ENCODE peak calls at places on chromosomes 11 and 22, in six cellular contexts. One of them, this sample, is unnamed.

GRCh38 chr22:26823966-26824365 is 166.6 kb downstream of the MIAT start:
- DNase-seq in K562: no peak
- DNase-seq in SK-N-SH: no peak
- DNase-seq in GM12878: no peak
- DNase-seq in HepG2: no peak
- DNase-seq in H1: no peak
- DNase-seq in this sample: no peak

GRCh38 chr11:114166897-114167323 is 107.4 kb downstream of the ZBTB16 start:
- DNase-seq in SK-N-SH: no peak
- DNase-seq in HepG2: no peak
- DNase-seq in K562: no peak
- DNase-seq in H1: no peak
- DNase-seq in GM12878: no peak
- DNase-seq in this sample: no peak

GRCh38 chr11:134670961-134671370 is 258.9 kb upstream of the B3GAT1 start:
- DNase-seq in SK-N-SH: no peak
- DNase-seq in H1: no peak
- DNase-seq in GM12878: no peak
- DNase-seq in HepG2: no peak
- DNase-seq in K562: no peak
- DNase-seq in this sample: no peak

GRCh38 chr22:30015846-30016245 is 64.4 kb upstream of the HORMAD2 start:
- DNase-seq in H1: no peak
- DNase-seq in SK-N-SH: no peak
- DNase-seq in K562: no peak
- DNase-seq in HepG2: no peak
- DNase-seq in GM12878: no peak
- DNase-seq in this sample: no peak

GRCh38 chr22:49826603-49827306 is 918 bp downstream of the BRD1 start:
- DNase-seq in SK-N-SH: peak
- DNase-seq in GM12878: no peak
- DNase-seq in HepG2: no peak
- DNase-seq in H1: no peak
- DNase-seq in K562: no peak
- DNase-seq in this sample: no peak

GRCh38 chr22:50184004-50184461 is 1.7 kb upstream of the TRABD start:
- DNase-seq in H1: no peak
- DNase-seq in GM12878: no peak
- DNase-seq in HepG2: peak
- DNase-seq in K562: no peak
- DNase-seq in SK-N-SH: no peak
- DNase-seq in this sample: peak

GRCh38 chr11:123797065-123797940 is 8.8 kb downstream of the OR6M1 start:
- DNase-seq in K562: no peak
- DNase-seq in HepG2: no peak
- DNase-seq in GM12878: no peak
- DNase-seq in H1: no peak
- DNase-seq in SK-N-SH: no peak
- DNase-seq in this sample: no peak

GRCh38 chr11:122656631-122657101 is 1.1 kb downstream of the UBASH3B start:
- DNase-seq in GM12878: no peak
- DNase-seq in K562: no peak
- DNase-seq in HepG2: no peak
- DNase-seq in H1: no peak
- DNase-seq in SK-N-SH: no peak
- DNase-seq in this sample: no peak

GRCh38 chr11:91158901-91159537 is 936.2 kb upstream of the CHORDC1 start:
- DNase-seq in H1: no peak
- DNase-seq in SK-N-SH: no peak
- DNase-seq in HepG2: no peak
- DNase-seq in K562: no peak
- DNase-seq in GM12878: no peak
- DNase-seq in this sample: no peak

GRCh38 chr11:29527391-29527936 is 489.4 kb downstream of the KCNA4 start:
- DNase-seq in HepG2: peak
- DNase-seq in K562: no peak
- DNase-seq in GM12878: no peak
- DNase-seq in SK-N-SH: no peak
- DNase-seq in H1: no peak
- DNase-seq in this sample: peak

GRCh38 chr22:22213231-22213630 is 31.4 kb upstream of the VPREB1 start:
- DNase-seq in HepG2: no peak
- DNase-seq in GM12878: no peak
- DNase-seq in SK-N-SH: no peak
- DNase-seq in K562: peak
- DNase-seq in H1: no peak
- DNase-seq in this sample: no peak

GRCh38 chr22:30104501-30105156 is 24.4 kb downstream of the HORMAD2 start:
- DNase-seq in K562: no peak
- DNase-seq in GM12878: no peak
- DNase-seq in H1: no peak
- DNase-seq in SK-N-SH: no peak
- DNase-seq in HepG2: no peak
- DNase-seq in this sample: no peak

GRCh38 chr11:126949066-126949945 is 51.3 kb downstream of the KIRREL3 start:
- DNase-seq in GM12878: no peak
- DNase-seq in HepG2: no peak
- DNase-seq in SK-N-SH: no peak
- DNase-seq in K562: no peak
- DNase-seq in H1: no peak
- DNase-seq in this sample: no peak

GRCh38 chr11:58199271-58199670 is 4.7 kb downstream of the OR1S2 start:
- DNase-seq in GM12878: no peak
- DNase-seq in SK-N-SH: no peak
- DNase-seq in HepG2: no peak
- DNase-seq in H1: no peak
- DNase-seq in K562: no peak
- DNase-seq in this sample: no peak

GRCh38 chr11:48025293-48025982 is 45.1 kb downstream of the PTPRJ start:
- DNase-seq in SK-N-SH: no peak
- DNase-seq in K562: no peak
- DNase-seq in H1: no peak
- DNase-seq in GM12878: no peak
- DNase-seq in HepG2: no peak
- DNase-seq in this sample: no peak

GRCh38 chr11:21814169-21814568 is 378.7 kb upstream of the ANO5 start:
- DNase-seq in HepG2: peak
- DNase-seq in SK-N-SH: no peak
- DNase-seq in H1: no peak
- DNase-seq in GM12878: no peak
- DNase-seq in K562: no peak
- DNase-seq in this sample: no peak

DNA sequence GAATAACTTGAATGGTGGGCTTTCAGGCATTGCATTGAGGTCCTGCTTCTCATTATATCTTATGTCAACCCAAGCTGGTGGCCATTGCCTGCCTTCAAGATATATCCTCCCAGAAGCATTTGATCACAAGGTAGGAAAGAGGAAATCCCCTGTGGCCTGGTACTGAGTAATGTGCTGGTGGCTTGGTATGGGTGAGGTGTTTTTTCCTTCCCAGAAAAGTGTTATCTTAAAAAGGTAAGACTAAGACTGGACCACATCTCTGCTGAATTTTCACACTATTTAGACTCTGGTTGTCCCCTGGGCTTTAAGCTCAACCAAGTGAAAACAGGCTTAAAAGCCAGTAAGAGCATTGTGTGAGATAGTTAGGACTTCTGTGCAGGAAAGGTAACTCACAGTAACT is 3.7 kb downstream of the INSC start:
- DNase-seq in HepG2: no peak
- DNase-seq in K562: no peak
- DNase-seq in SK-N-SH: no peak
- DNase-seq in H1: no peak
- DNase-seq in GM12878: peak
- DNase-seq in this sample: no peak
- TF ChIP-seq GABPA in HepG2: no peak
- TF ChIP-seq GABPA in K562: no peak
- TF ChIP-seq GABPA in SK-N-SH: no peak
- TF ChIP-seq GABPA in H1: no peak
- TF ChIP-seq GABPA in GM12878: no peak
- TF ChIP-seq GABPA in this sample: no peak

DNA sequence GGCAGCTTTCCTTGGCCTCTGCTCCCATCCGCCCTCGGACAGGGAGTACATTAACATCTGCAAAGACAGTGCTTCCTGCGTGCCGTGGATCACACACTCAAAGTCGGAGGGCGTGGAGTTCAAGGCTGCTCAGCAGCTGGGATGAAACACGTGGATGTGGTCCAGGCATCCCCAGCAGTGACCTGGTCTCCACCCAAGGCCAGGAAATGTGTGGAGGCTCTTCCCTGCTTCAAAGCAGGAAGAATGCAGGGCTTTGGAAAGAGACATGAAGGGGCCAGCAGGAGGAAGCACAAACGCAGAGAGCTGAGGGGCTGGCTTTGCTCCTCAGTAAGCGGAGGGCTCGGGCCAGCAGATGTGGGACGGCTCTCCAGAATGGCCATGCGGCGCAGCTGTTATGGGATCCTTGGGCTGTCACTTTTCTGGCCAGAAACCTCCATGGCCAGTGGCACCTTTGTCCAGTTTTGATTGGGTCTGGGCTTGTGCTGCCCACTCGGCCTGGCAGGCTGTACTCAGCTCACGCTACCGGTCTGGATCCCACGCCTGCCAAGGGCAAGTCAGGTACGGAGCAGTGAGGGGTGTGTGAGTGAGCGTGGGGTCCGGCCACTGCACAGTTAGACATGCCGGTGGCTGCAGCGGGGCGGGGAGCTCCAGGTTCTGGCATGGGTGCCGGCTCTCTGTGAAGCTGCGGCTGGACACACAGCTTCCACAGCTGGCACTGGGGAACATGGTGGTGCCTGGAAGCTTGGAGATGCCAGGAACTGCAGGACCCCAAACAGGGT is 438.0 kb downstream of the TBC1D22A start:
- DNase-seq in HepG2: no peak
- DNase-seq in K562: no peak
- DNase-seq in H1: no peak
- DNase-seq in GM12878: no peak
- DNase-seq in SK-N-SH: no peak
- DNase-seq in this sample: no peak
- TF ChIP-seq GABPA in HepG2: no peak
- TF ChIP-seq GABPA in K562: no peak
- TF ChIP-seq GABPA in H1: no peak
- TF ChIP-seq GABPA in GM12878: no peak
- TF ChIP-seq GABPA in SK-N-SH: no peak
- TF ChIP-seq GABPA in this sample: no peak

GRCh38 chr22:48241658-48242057 is 1479.2 kb downstream of the TBC1D22A start:
- DNase-seq in H1: no peak
- DNase-seq in SK-N-SH: no peak
- DNase-seq in GM12878: peak
- DNase-seq in K562: no peak
- DNase-seq in HepG2: no peak
- DNase-seq in this sample: no peak
- TF ChIP-seq GABPA in H1: no peak
- TF ChIP-seq GABPA in SK-N-SH: no peak
- TF ChIP-seq GABPA in GM12878: no peak
- TF ChIP-seq GABPA in K562: no peak
- TF ChIP-seq GABPA in HepG2: no peak
- TF ChIP-seq GABPA in this sample: no peak

GRCh38 chr11:128406365-128406706 is 181.0 kb downstream of the ETS1 start:
- DNase-seq in GM12878: no peak
- DNase-seq in K562: no peak
- DNase-seq in SK-N-SH: no peak
- DNase-seq in HepG2: no peak
- DNase-seq in H1: no peak
- DNase-seq in this sample: no peak

GRCh38 chr11:128407962-128408361 is 179.4 kb downstream of the ETS1 start:
- DNase-seq in H1: no peak
- DNase-seq in GM12878: no peak
- DNase-seq in K562: no peak
- DNase-seq in SK-N-SH: no peak
- DNase-seq in HepG2: no peak
- DNase-seq in this sample: no peak

GRCh38 chr11:128411812-128412211 is 175.5 kb downstream of the ETS1 start:
- DNase-seq in SK-N-SH: no peak
- DNase-seq in GM12878: no peak
- DNase-seq in K562: no peak
- DNase-seq in H1: no peak
- DNase-seq in HepG2: no peak
- DNase-seq in this sample: no peak

GRCh38 chr11:128411149-128411548 is 176.2 kb downstream of the ETS1 start:
- DNase-seq in K562: no peak
- DNase-seq in SK-N-SH: no peak
- DNase-seq in H1: no peak
- DNase-seq in HepG2: no peak
- DNase-seq in GM12878: no peak
- DNase-seq in this sample: no peak

GRCh38 chr11:128409476-128409875 is 177.9 kb downstream of the ETS1 start:
- DNase-seq in SK-N-SH: no peak
- DNase-seq in GM12878: no peak
- DNase-seq in K562: no peak
- DNase-seq in H1: no peak
- DNase-seq in HepG2: no peak
- DNase-seq in this sample: no peak
- TF ChIP-seq GABPA in SK-N-SH: no peak
- TF ChIP-seq GABPA in GM12878: no peak
- TF ChIP-seq GABPA in K562: no peak
- TF ChIP-seq GABPA in H1: no peak
- TF ChIP-seq GABPA in HepG2: no peak
- TF ChIP-seq GABPA in this sample: no peak

GRCh38 chr11:93514712-93515111 is 28.5 kb downstream of the SMCO4 start:
- DNase-seq in K562: no peak
- DNase-seq in H1: no peak
- DNase-seq in GM12878: no peak
- DNase-seq in SK-N-SH: no peak
- DNase-seq in HepG2: no peak
- DNase-seq in this sample: no peak

GRCh38 chr11:93510196-93510898 is 32.8 kb downstream of the SMCO4 start:
- DNase-seq in HepG2: no peak
- DNase-seq in H1: no peak
- DNase-seq in SK-N-SH: no peak
- DNase-seq in GM12878: no peak
- DNase-seq in K562: no peak
- DNase-seq in this sample: no peak

GRCh38 chr11:93513763-93514162 is 29.4 kb downstream of the SMCO4 start:
- DNase-seq in K562: no peak
- DNase-seq in HepG2: no peak
- DNase-seq in GM12878: no peak
- DNase-seq in H1: no peak
- DNase-seq in SK-N-SH: peak
- DNase-seq in this sample: no peak

GRCh38 chr11:93512965-93513667 is 30.1 kb downstream of the SMCO4 start:
- DNase-seq in HepG2: no peak
- DNase-seq in GM12878: no peak
- DNase-seq in H1: no peak
- DNase-seq in K562: no peak
- DNase-seq in SK-N-SH: no peak
- DNase-seq in this sample: no peak

DNA sequence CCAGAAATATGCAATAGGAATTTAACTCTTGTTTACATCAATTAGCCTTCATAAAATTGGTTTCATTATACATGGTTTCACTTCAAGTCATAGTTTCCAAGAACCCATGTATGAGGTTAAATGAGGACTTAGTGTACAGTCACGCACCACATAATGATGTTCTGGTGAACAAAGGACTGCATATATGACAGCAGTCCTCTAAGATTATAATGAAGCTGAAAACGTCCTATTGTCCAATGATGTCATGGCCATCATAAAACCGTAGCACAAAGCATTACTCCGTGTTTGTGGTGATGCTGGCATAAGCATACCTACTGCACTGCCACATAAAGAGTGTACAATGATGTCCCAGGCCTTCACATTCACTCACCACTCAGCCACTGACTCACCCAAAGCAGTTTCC is 31.1 kb downstream of the SMCO4 start:
- DNase-seq in GM12878: peak
- DNase-seq in H1: no peak
- DNase-seq in K562: no peak
- DNase-seq in HepG2: no peak
- DNase-seq in SK-N-SH: no peak
- DNase-seq in this sample: no peak
- TF ChIP-seq GABPA in GM12878: no peak
- TF ChIP-seq GABPA in H1: no peak
- TF ChIP-seq GABPA in K562: no peak
- TF ChIP-seq GABPA in HepG2: no peak
- TF ChIP-seq GABPA in SK-N-SH: no peak
- TF ChIP-seq GABPA in this sample: no peak